ENCODE peak calls at places on chromosome 9, in seven cellular contexts. I, J, T, S, E, C and H are unnamed samples.

GRCh38 chr9:81118416-81118815 is 570.9 kb downstream of the TLE1 start:
- DNase-seq in I (no peak), J (no peak), T (no peak), S (no peak), E (no peak), C (no peak), H (no peak)

GRCh38 chr9:84207443-84208032 is 133.0 kb downstream of the SLC28A3 start:
- DNase-seq in I (peak), J (no peak), T (no peak), S (no peak), E (no peak), C (no peak), H (peak)

GRCh38 chr9:6414291-6414690 is 1.3 kb downstream of the UHRF2 start:
- DNase-seq in I (peak), J (no peak), T (no peak), S (no peak), E (peak), C (peak), H (peak)

GRCh38 chr9:86944974-86945867 is 2.1 kb downstream of the GAS1 start:
- DNase-seq in I (peak), J (no peak), T (no peak), S (peak), E (no peak), C (no peak), H (no peak)

GRCh38 chr9:116663588-116663987 is 23.5 kb upstream of the TRIM32 start:
- DNase-seq in I (no peak), J (no peak), T (no peak), S (no peak), E (no peak), C (no peak), H (no peak)

GRCh38 chr9:131735238-131736181 is 4.4 kb downstream of the RAPGEF1 start:
- DNase-seq in I (no peak), J (no peak), T (no peak), S (no peak), E (peak), C (no peak), H (no peak)

GRCh38 chr9:136943291-136944093 is 1.0 kb downstream of the FBXW5 start:
- DNase-seq in I (peak), J (peak), T (peak), S (no peak), E (no peak), C (no peak), H (no peak)

GRCh38 chr9:123769723-123770122 is 160.2 kb downstream of the DENND1A start:
- DNase-seq in I (no peak), J (no peak), T (no peak), S (no peak), E (no peak), C (no peak), H (no peak)

GRCh38 chr9:131500939-131501541 is 1.7 kb upstream of the POMT1 start:
- DNase-seq in I (peak), J (peak), T (no peak), S (no peak), E (peak), C (peak), H (no peak)

GRCh38 chr9:114655689-114656088 is 1.9 kb downstream of the TEX53 start:
- DNase-seq in I (peak), J (no peak), T (no peak), S (no peak), E (no peak), C (no peak), H (no peak)

GRCh38 chr9:125611366-125611765 is 95.6 kb downstream of the MAPKAP1 start:
- DNase-seq in I (no peak), J (no peak), T (no peak), S (no peak), E (no peak), C (no peak), H (no peak)

GRCh38 chr9:128554155-128554862 is 1.9 kb downstream of the SPTAN1 start:
- DNase-seq in I (peak), J (no peak), T (no peak), S (peak), E (peak), C (peak), H (no peak)

GRCh38 chr9:132878695-132879064 is at the start of gene SPACA9:
- DNase-seq in I (peak), J (peak), T (no peak), S (peak), E (peak), C (no peak), H (no peak)

GRCh38 chr9:128610889-128611288 is 45.8 kb downstream of the DYNC2I2 start:
- DNase-seq in I (no peak), J (no peak), T (no peak), S (no peak), E (no peak), C (no peak), H (no peak)

GRCh38 chr9:134868751-134869553 is 11.7 kb upstream of the FCN2 start:
- DNase-seq in I (no peak), J (peak), T (no peak), S (no peak), E (no peak), C (no peak), H (no peak)

GRCh38 chr9:37371565-37372464 is 50.7 kb upstream of the GRHPR start:
- DNase-seq in I (peak), J (no peak), T (peak), S (peak), E (no peak), C (peak), H (no peak)

GRCh38 chr9:94156549-94157407 is 72.5 kb downstream of the PTPDC1 start:
- DNase-seq in I (peak), J (no peak), T (no peak), S (peak), E (peak), C (peak), H (peak)

GRCh38 chr9:91790912-91791311 is 159.1 kb downstream of the ROR2 start:
- DNase-seq in I (no peak), J (no peak), T (no peak), S (no peak), E (no peak), C (no peak), H (no peak)

GRCh38 chr9:20220286-20220685 is 402.0 kb downstream of the MLLT3 start:
- DNase-seq in I (no peak), J (no peak), T (no peak), S (no peak), E (no peak), C (peak), H (no peak)

GRCh38 chr9:351916-352315 is 137.3 kb downstream of the DOCK8 start:
- DNase-seq in I (no peak), J (no peak), T (no peak), S (no peak), E (no peak), C (no peak), H (no peak)

GRCh38 chr9:86408121-86408520 is 53.9 kb upstream of the TUT7 start:
- DNase-seq in I (peak), J (no peak), T (no peak), S (no peak), E (no peak), C (no peak), H (no peak)

GRCh38 chr9:126171641-126172040 is 155.0 kb upstream of the MVB12B start:
- DNase-seq in I (no peak), J (no peak), T (no peak), S (no peak), E (no peak), C (no peak), H (no peak)